ENCODE peak calls at places on chromosomes 3 and 15, in eight cellular contexts. K is fibroblast of mammary gland, T is hepatocyte, B is endodermal cell, Z is astrocyte, P is fibroblast of pulmonary artery, X is GM06990, C is lower lobe of right lung. F is an unnamed sample.

GRCh38 chr3:155646128-155646527 is 98.7 kb downstream of the PLCH1 start:
- DNase-seq in Z (no peak), K (no peak), X (no peak), B (no peak), T (peak; percentile 59), C (no peak), P (no peak), F (no peak)

GRCh38 chr3:15982243-15982642 is 184.5 kb upstream of the ANKRD28 start:
- DNase-seq in T (no peak), P (no peak), C (no peak), B (no peak), X (no peak), K (no peak), Z (no peak), F (no peak)

GRCh38 chr3:82376883-82377282 is 615.4 kb upstream of the GBE1 start:
- DNase-seq in T (no peak), Z (no peak), X (no peak), K (peak; percentile 18), C (no peak), P (no peak), B (no peak), F (no peak)

GRCh38 chr15:100529556-100529955 is 806 bp upstream of the CERS3 start:
- DNase-seq in P (no peak), Z (no peak), C (no peak), K (no peak), X (no peak), T (no peak), B (no peak), F (no peak)

GRCh38 chr3:146468234-146468931 is 978 bp downstream of the PLSCR2 start:
- DNase-seq in C (no peak), X (no peak), Z (no peak), T (no peak), K (peak; percentile 36), B (no peak), P (peak; percentile 42), F (peak; percentile 38)

GRCh38 chr3:119703900-119704531 is 1.2 kb downstream of the CFAP91 start:
- DNase-seq in P (no peak), X (no peak), K (no peak), T (no peak), B (no peak), C (no peak), Z (no peak), F (no peak)

GRCh38 chr3:120552184-120553020 is 43.7 kb upstream of the NDUFB4 start:
- DNase-seq in P (no peak), K (no peak), X (no peak), C (no peak), T (no peak), Z (no peak), B (no peak), F (no peak)

GRCh38 chr3:52270252-52270754 is 8.1 kb downstream of the WDR82 start:
- DNase-seq in X (no peak), B (no peak), K (no peak), Z (no peak), C (peak; percentile 60), P (no peak), T (no peak), F (peak; percentile 57)

GRCh38 chr15:92421980-92422379 is 28.3 kb downstream of the ST8SIA2 start:
- DNase-seq in X (no peak), Z (peak; percentile 55), B (no peak), T (no peak), P (no peak), K (peak; percentile 19), C (no peak), F (peak; percentile 63)

GRCh38 chr3:58045084-58045483 is 36.9 kb downstream of the FLNB start:
- DNase-seq in B (no peak), Z (no peak), C (no peak), T (no peak), P (no peak), K (peak; percentile 46), X (no peak), F (peak; percentile 56)

GRCh38 chr3:129616713-129617112 is 10.2 kb upstream of the PLXND1 start:
- DNase-seq in P (peak; percentile 72), C (peak; percentile 53), T (no peak), X (no peak), Z (peak; percentile 41), K (peak; percentile 76), B (no peak), F (peak; percentile 80)

DNA sequence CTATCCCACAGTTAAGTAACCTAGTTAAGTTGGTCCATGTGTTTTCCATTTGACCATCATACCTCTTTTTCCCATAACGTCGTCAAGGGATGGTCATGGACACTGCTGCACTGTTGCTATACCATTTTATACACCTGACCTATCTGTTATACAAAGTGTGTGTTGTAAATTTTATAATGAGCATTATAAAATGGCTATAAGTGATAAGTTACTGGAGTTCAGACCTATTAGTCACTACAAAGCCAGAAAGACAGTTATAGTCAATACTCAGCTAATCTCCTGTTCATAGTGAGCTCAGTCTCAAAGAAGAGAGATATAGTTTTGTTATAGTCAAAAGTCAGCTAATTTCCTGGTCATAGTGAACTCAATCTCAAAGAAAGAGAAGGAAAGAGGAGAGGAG is 18.9 kb upstream of the CTNNB1 start:
- DNase-seq in X (no peak), B (no peak), K (no peak), Z (no peak), C (no peak), P (no peak), T (no peak), F (no peak)
- H3K4me3 ChIP-seq in X (no peak overlapping the region), B (no peak overlapping the region), K (no peak overlapping the region), Z (no peak overlapping the region), C (no peak overlapping the region), P (no peak overlapping the region), T (no peak overlapping the region), F (no peak overlapping the region)

DNA sequence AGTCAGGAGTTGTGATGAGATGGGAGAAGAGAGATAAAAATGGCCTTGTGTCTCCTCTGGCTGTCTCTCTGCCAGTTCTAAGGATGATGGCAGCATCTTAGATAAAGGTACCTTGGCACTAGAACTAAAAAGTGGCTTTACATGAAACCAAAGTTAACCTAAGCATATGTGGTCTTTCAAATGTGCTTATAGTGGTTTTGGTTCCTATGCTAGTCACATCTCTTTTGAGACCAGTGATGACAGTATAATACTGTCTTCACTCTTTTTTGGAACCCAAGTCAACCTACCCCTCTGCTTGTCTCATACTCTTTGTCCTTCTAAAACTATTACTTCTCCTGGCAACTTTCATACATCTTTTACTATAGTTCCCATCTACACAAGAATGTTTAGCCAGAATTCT is 142.2 kb upstream of the SATB1 start:
- DNase-seq in P (no peak), T (no peak), B (no peak), X (no peak), Z (no peak), C (no peak), K (no peak), F (no peak)
- H3K4me3 ChIP-seq in P (no peak overlapping the region), T (no peak overlapping the region), B (no peak overlapping the region), X (no peak overlapping the region), Z (no peak overlapping the region), C (no peak overlapping the region), K (no peak overlapping the region), F (no peak overlapping the region)

GRCh38 chr15:81021321-81021720 is 20.6 kb downstream of the TLNRD1 start:
- DNase-seq in X (no peak), T (no peak), C (no peak), P (no peak), B (no peak), Z (no peak), K (no peak), F (no peak)
- H3K4me3 ChIP-seq in X (no peak overlapping the region), T (no peak overlapping the region), C (no peak overlapping the region), P (no peak overlapping the region), B (no peak overlapping the region), Z (no peak overlapping the region), K (no peak overlapping the region), F (no peak overlapping the region)

DNA sequence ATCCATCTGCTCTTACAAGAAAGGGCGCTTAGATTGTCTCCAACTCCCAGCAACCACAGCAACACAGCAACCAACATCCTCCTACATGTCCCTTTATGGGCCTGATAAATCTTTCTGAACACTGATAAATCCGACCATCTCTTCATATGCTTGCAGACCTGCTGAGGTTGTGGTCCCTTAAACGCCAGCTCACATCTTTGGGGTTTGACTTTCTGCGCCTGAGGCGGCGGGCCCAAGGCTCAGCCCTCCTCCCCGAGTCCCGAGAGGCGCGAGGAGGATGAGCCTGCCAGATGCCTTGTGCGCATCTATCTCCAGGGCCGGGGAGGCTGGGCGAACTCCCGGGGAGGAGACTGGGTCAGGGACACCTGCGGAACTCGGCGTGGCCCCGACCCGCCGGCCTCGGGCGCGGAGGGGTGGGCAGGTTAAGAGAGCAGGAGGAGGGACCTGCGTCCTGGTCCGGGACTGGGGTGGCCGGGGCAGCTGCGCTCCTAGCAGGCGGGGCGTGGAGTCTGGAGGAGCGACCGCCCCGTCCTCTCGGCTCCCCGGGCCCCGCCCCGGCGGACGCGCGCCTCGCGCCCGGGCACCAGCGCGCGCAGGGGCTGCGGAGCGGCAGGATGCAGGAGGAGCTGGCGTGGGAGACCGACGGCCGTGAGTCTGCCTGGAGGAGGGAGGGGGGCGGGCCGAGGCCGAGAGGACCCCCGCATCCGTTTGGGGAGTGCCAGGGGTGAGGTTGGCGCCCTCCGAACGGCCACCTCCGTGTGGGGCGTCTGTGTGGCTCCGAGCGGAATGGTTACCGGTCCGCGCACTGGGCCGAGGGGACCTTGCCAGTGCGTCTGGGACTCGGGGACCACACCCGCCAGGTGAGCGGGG is at the start of gene ANKDD1A:
- DNase-seq in B (peak; percentile 92), K (peak; percentile 34), X (peak; percentile 63), C (peak; percentile 64), Z (no peak), P (peak; percentile 39), T (peak; percentile 81), F (peak; percentile 30)
- H3K4me3 ChIP-seq in B (peak within 1 kb of the TSS; percentile 97), K (peak within 1 kb of the TSS; percentile 58), X (peak within 1 kb of the TSS; percentile 63), C (peak within 1 kb of the TSS; percentile 61), Z (peak within 1 kb of the TSS; percentile 64), P (peak within 1 kb of the TSS; percentile 53), T (peak within 1 kb of the TSS; percentile 86), F (peak within 1 kb of the TSS; percentile 65)

GRCh38 chr3:186807231-186807630 is 949 bp upstream of the RFC4 start:
- DNase-seq in X (no peak), Z (no peak), T (no peak), B (peak; percentile 29), C (no peak), K (no peak), P (no peak), F (no peak)
- H3K4me3 ChIP-seq in X (peak overlapping the region; percentile 92), Z (peak overlapping the region; percentile 99), T (peak overlapping the region; percentile 56), B (peak overlapping the region; percentile 91), C (peak overlapping the region; percentile 83), K (no peak overlapping the region), P (peak overlapping the region; percentile 90), F (peak overlapping the region; percentile 92)

GRCh38 chr15:43266834-43267233 is at the start of gene TGM5:
- DNase-seq in C (no peak), T (peak; percentile 14), P (no peak), B (no peak), K (no peak), Z (no peak), X (no peak), F (no peak)
- H3K4me3 ChIP-seq in C (no peak within 1 kb of the TSS), T (no peak within 1 kb of the TSS), P (no peak within 1 kb of the TSS), B (no peak within 1 kb of the TSS), K (no peak within 1 kb of the TSS), Z (no peak within 1 kb of the TSS), X (no peak within 1 kb of the TSS), F (no peak within 1 kb of the TSS)

GRCh38 chr15:84143753-84144314 is 91.7 kb upstream of the GOLGA6L4 start:
- DNase-seq in C (no peak), X (peak; percentile 25), B (no peak), Z (no peak), T (no peak), P (no peak), K (no peak), F (no peak)

GRCh38 chr15:84142888-84143337 is 92.7 kb upstream of the GOLGA6L4 start:
- DNase-seq in T (peak; percentile 92), C (peak; percentile 68), X (peak; percentile 23), K (peak; percentile 78), P (peak; percentile 89), B (peak; percentile 93), Z (peak; percentile 48), F (peak; percentile 76)
- H3K4me3 ChIP-seq in T (no peak overlapping the region), C (no peak overlapping the region), X (no peak overlapping the region), K (no peak overlapping the region), P (peak overlapping the region; percentile 10), B (peak overlapping the region; percentile 64), Z (peak overlapping the region; percentile 50), F (no peak overlapping the region)